ENCODE peak calls at places on chromosomes 13 and 19, in nine cellular contexts. Y is T-helper 2 cell treated with Interferon-gamma antibody and Interleukin-4, amounts not matched to agents 5 μg/mL and 100 μg/mL, for 36 hours; W is nephron progenitor cell; H is NCI-H2081; R is OCI-LY7; B is HT1080; C is stimulated activated naive CD4-positive, alpha-beta T cell treated with Interleukin-2 at 50 U/mL for 16 hours; N is hepatic stellate cell; V is HTR-8/SVneo. U is an unnamed sample.

GRCh38 chr19:18274303-18274775 is at the start of gene IQCN:
- DNase-seq in Y (no peak), C (no peak), B (no peak), N (no peak), R (no peak), V (no peak), W (no peak), H (no peak), U (peak; percentile 66)

GRCh38 chr19:38270587-38271167 is 6.3 kb downstream of the SPINT2 start:
- DNase-seq in Y (no peak), R (no peak), W (no peak), C (no peak), H (peak; percentile 6), V (no peak), N (peak; percentile 56), B (peak; percentile 47), U (no peak)

GRCh38 chr19:11578342-11579142 is 1.1 kb upstream of the ACP5 start:
- DNase-seq in R (peak; percentile 64), V (no peak), N (no peak), Y (peak; percentile 27), B (no peak), C (peak; percentile 34), W (peak; percentile 29), H (no peak), U (no peak)

GRCh38 chr13:48110132-48110868 is 15.4 kb upstream of the MED4 start:
- DNase-seq in C (no peak), R (no peak), H (no peak), V (no peak), N (no peak), W (no peak), B (peak; percentile 73), Y (no peak), U (no peak)

GRCh38 chr19:43682824-43683661 is 13.1 kb upstream of the PLAUR start:
- DNase-seq in C (no peak), V (no peak), R (no peak), W (no peak), H (no peak), B (no peak), N (no peak), Y (no peak), U (no peak)

GRCh38 chr13:97223711-97224461 is 1.8 kb downstream of the MBNL2 start:
- DNase-seq in V (peak; percentile 54), W (peak; percentile 33), N (peak; percentile 64), R (peak; percentile 50), H (peak; percentile 67), C (no peak), B (peak; percentile 83), Y (no peak), U (peak; percentile 56)

GRCh38 chr19:19540707-19541515 is 2.8 kb downstream of the CILP2 start:
- DNase-seq in V (no peak), Y (peak; percentile 64), H (no peak), W (peak; percentile 70), C (peak; percentile 66), N (no peak), B (no peak), R (peak; percentile 78), U (no peak)

GRCh38 chr13:50873481-50873880 is 30.0 kb upstream of the DLEU7 start:
- DNase-seq in H (no peak), V (no peak), B (no peak), R (no peak), C (no peak), N (no peak), W (no peak), Y (no peak), U (no peak)

GRCh38 chr19:13850910-13851753 is 25.8 kb upstream of the NANOS3 start:
- DNase-seq in B (peak; percentile 99), Y (peak; percentile 40), V (peak; percentile 85), C (peak; percentile 63), R (no peak), N (peak; percentile 89), H (no peak), W (no peak), U (peak; percentile 95)

GRCh38 chr13:59111711-59112110 is 1052.0 kb downstream of the DIAPH3 start:
- DNase-seq in W (peak; percentile 8), R (no peak), V (peak; percentile 10), B (peak; percentile 72), C (no peak), H (no peak), Y (no peak), N (peak; percentile 26), U (peak; percentile 65)

GRCh38 chr19:3094638-3095374 is 644 bp downstream of the GNA11 start:
- DNase-seq in B (no peak), V (no peak), Y (no peak), W (peak; percentile 46), N (no peak), C (no peak), R (peak; percentile 72), H (no peak), U (no peak)

GRCh38 chr19:10086904-10087256 is 763 bp downstream of the SHFL start:
- DNase-seq in R (no peak), H (no peak), V (no peak), Y (no peak), W (peak; percentile 33), C (peak; percentile 34), B (no peak), N (no peak), U (no peak)

GRCh38 chr13:51534075-51534817 is 50.0 kb upstream of the WDFY2 start:
- DNase-seq in C (peak; percentile 6), Y (no peak), V (no peak), N (no peak), W (no peak), R (no peak), H (no peak), B (peak; percentile 20), U (no peak)

GRCh38 chr13:98959299-98959698 is 18.6 kb downstream of the DOCK9 start:
- DNase-seq in B (no peak), V (no peak), Y (no peak), R (no peak), W (no peak), N (no peak), H (peak; percentile 85), C (no peak), U (no peak)

GRCh38 chr13:64855506-64855905 is 2374.6 kb downstream of the PCDH9 start:
- DNase-seq in Y (no peak), V (no peak), H (peak; percentile 3), B (peak; percentile 28), W (no peak), C (no peak), R (no peak), N (no peak), U (no peak)

GRCh38 chr19:8075158-8076086 is 22.9 kb downstream of the CCL25 start:
- DNase-seq in H (no peak), N (no peak), R (no peak), V (no peak), Y (no peak), C (no peak), B (no peak), W (no peak), U (no peak)

GRCh38 chr19:11505504-11506100 is at the start of gene ZNF653:
- DNase-seq in Y (peak; percentile 94), V (peak; percentile 97), C (peak; percentile 87), W (peak; percentile 93), R (peak; percentile 99), B (peak; percentile 80), H (peak; percentile 94), N (peak; percentile 100), U (peak; percentile 89)

GRCh38 chr19:29478578-29479565 is 46.9 kb upstream of the VSTM2B start:
- DNase-seq in Y (no peak), V (no peak), B (peak; percentile 35), N (no peak), W (peak; percentile 69), H (no peak), R (peak; percentile 21), C (no peak), U (no peak)

GRCh38 chr13:24087611-24088235 is 72.8 kb upstream of the SPATA13 start:
- DNase-seq in Y (no peak), H (no peak), V (no peak), B (no peak), N (no peak), R (no peak), C (no peak), W (no peak), U (no peak)

GRCh38 chr19:8391274-8392016 is 1.3 kb downstream of the RAB11B start:
- DNase-seq in H (no peak), R (no peak), W (no peak), Y (no peak), B (no peak), C (no peak), V (no peak), N (no peak), U (no peak)

GRCh38 chr13:112740502-112741131 is 50.8 kb downstream of the ATP11A start:
- DNase-seq in Y (no peak), B (peak; percentile 82), R (no peak), W (no peak), N (peak; percentile 89), H (peak; percentile 17), V (peak; percentile 41), C (no peak), U (peak; percentile 87)

GRCh38 chr19:39410620-39411005 is 1.9 kb upstream of the PLEKHG2 start:
- DNase-seq in C (no peak), W (no peak), B (no peak), N (no peak), R (no peak), Y (no peak), V (no peak), H (no peak), U (no peak)

U was measured in H4.